ENCODE peak calls at places on chromosome 13, in five cellular contexts. One of them, this sample, is unnamed.

GRCh38 chr13:95479706-95480105 is 72.8 kb upstream of the CLDN10 start:
- DNase-seq in IMR-90: no peak
- DNase-seq in thyroid gland: no peak
- DNase-seq in GM12891: no peak
- DNase-seq in tibial nerve: no peak
- DNase-seq in this sample: no peak

GRCh38 chr13:39039033-39039432 is 777 bp downstream of the NHLRC3 start:
- DNase-seq in IMR-90: no peak
- DNase-seq in thyroid gland: no peak
- DNase-seq in GM12891: no peak
- DNase-seq in tibial nerve: no peak
- DNase-seq in this sample: no peak

GRCh38 chr13:51763486-51763885 is 40.5 kb downstream of the DHRS12 start:
- DNase-seq in IMR-90: no peak
- DNase-seq in thyroid gland: peak
- DNase-seq in GM12891: no peak
- DNase-seq in tibial nerve: no peak
- DNase-seq in this sample: no peak

GRCh38 chr13:79307866-79308298 is 98.2 kb downstream of the RBM26 start:
- DNase-seq in IMR-90: peak
- DNase-seq in thyroid gland: peak
- DNase-seq in GM12891: no peak
- DNase-seq in tibial nerve: no peak
- DNase-seq in this sample: no peak

GRCh38 chr13:75485286-75486062 is 3.5 kb upstream of the TBC1D4 start:
- DNase-seq in IMR-90: peak
- DNase-seq in thyroid gland: peak
- DNase-seq in GM12891: no peak
- DNase-seq in tibial nerve: no peak
- DNase-seq in this sample: no peak

GRCh38 chr13:98386632-98387031 is 190.3 kb downstream of the STK24 start:
- DNase-seq in IMR-90: no peak
- DNase-seq in thyroid gland: no peak
- DNase-seq in GM12891: no peak
- DNase-seq in tibial nerve: no peak
- DNase-seq in this sample: no peak

GRCh38 chr13:95533545-95534135 is 18.9 kb upstream of the CLDN10 start:
- DNase-seq in IMR-90: no peak
- DNase-seq in thyroid gland: no peak
- DNase-seq in GM12891: no peak
- DNase-seq in tibial nerve: no peak
- DNase-seq in this sample: no peak

GRCh38 chr13:30898721-30899188 is 7.3 kb upstream of the MEDAG start:
- DNase-seq in IMR-90: peak
- DNase-seq in thyroid gland: no peak
- DNase-seq in GM12891: no peak
- DNase-seq in tibial nerve: peak
- DNase-seq in this sample: no peak

GRCh38 chr13:20924758-20925394 is 22.3 kb upstream of the XPO4 start:
- DNase-seq in IMR-90: peak
- DNase-seq in thyroid gland: peak
- DNase-seq in GM12891: no peak
- DNase-seq in tibial nerve: peak
- DNase-seq in this sample: peak

GRCh38 chr13:27920677-27921420 is 1.0 kb downstream of the PDX1 start:
- DNase-seq in IMR-90: peak
- DNase-seq in thyroid gland: no peak
- DNase-seq in GM12891: no peak
- DNase-seq in tibial nerve: no peak
- DNase-seq in this sample: no peak

GRCh38 chr13:73179906-73180305 is 121.1 kb downstream of the KLF5 start:
- DNase-seq in IMR-90: peak
- DNase-seq in thyroid gland: no peak
- DNase-seq in GM12891: no peak
- DNase-seq in tibial nerve: no peak
- DNase-seq in this sample: no peak

GRCh38 chr13:28338202-28338601 is 156.7 kb downstream of the FLT1 start:
- DNase-seq in IMR-90: no peak
- DNase-seq in thyroid gland: no peak
- DNase-seq in GM12891: no peak
- DNase-seq in tibial nerve: no peak
- DNase-seq in this sample: no peak

GRCh38 chr13:40765602-40766001 is 5.4 kb downstream of the MRPS31 start:
- DNase-seq in IMR-90: no peak
- DNase-seq in thyroid gland: no peak
- DNase-seq in GM12891: no peak
- DNase-seq in tibial nerve: no peak
- DNase-seq in this sample: no peak

GRCh38 chr13:96093296-96094006 is 3.5 kb downstream of the HS6ST3 start:
- DNase-seq in IMR-90: no peak
- DNase-seq in thyroid gland: no peak
- DNase-seq in GM12891: no peak
- DNase-seq in tibial nerve: no peak
- DNase-seq in this sample: no peak

GRCh38 chr13:50576156-50576555 is 267.3 kb downstream of the DLEU7 start:
- DNase-seq in IMR-90: no peak
- DNase-seq in thyroid gland: peak
- DNase-seq in GM12891: no peak
- DNase-seq in tibial nerve: no peak
- DNase-seq in this sample: no peak

GRCh38 chr13:28805193-28805819 is 14.8 kb upstream of the MTUS2 start:
- DNase-seq in IMR-90: no peak
- DNase-seq in thyroid gland: peak
- DNase-seq in GM12891: no peak
- DNase-seq in tibial nerve: no peak
- DNase-seq in this sample: peak

GRCh38 chr13:113671066-113672001 is 4.3 kb downstream of the GRK1 start:
- DNase-seq in IMR-90: no peak
- DNase-seq in thyroid gland: no peak
- DNase-seq in GM12891: no peak
- DNase-seq in tibial nerve: no peak
- DNase-seq in this sample: no peak

GRCh38 chr13:106796280-106797047 is 228.5 kb upstream of the ARGLU1 start:
- DNase-seq in IMR-90: no peak
- DNase-seq in thyroid gland: no peak
- DNase-seq in GM12891: no peak
- DNase-seq in tibial nerve: no peak
- DNase-seq in this sample: no peak
- TF ChIP-seq POLR2A in IMR-90: no peak
- TF ChIP-seq POLR2A in thyroid gland: no peak
- TF ChIP-seq POLR2A in GM12891: no peak
- TF ChIP-seq POLR2A in tibial nerve: no peak
- TF ChIP-seq POLR2A in this sample: no peak

GRCh38 chr13:100674848-100675659 is 459 bp upstream of the TMTC4 start:
- DNase-seq in IMR-90: peak
- DNase-seq in thyroid gland: peak
- DNase-seq in GM12891: peak
- DNase-seq in tibial nerve: peak
- DNase-seq in this sample: peak
- TF ChIP-seq POLR2A in IMR-90: no peak
- TF ChIP-seq POLR2A in thyroid gland: no peak
- TF ChIP-seq POLR2A in GM12891: no peak
- TF ChIP-seq POLR2A in tibial nerve: peak
- TF ChIP-seq POLR2A in this sample: peak

DNA sequence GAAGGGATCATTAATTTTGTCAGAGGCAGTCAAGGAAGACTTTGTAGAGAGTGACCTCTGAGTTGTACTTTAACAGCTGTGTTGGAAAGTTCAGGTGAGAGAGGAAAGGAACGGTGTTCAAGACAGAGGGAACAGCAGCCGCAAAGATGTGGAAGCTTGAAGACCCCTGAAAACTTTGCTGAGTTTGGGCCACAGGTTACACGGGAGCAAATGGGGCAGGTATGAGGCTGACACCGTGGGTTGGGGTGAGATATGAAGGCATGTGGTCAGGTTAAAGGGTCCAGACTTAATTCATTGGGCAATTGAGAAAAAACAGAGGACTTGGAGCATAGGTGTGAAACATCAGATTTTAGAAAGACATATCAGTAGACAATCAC is 72.0 kb upstream of the SERP2 start:
- DNase-seq in IMR-90: no peak
- DNase-seq in thyroid gland: no peak
- DNase-seq in GM12891: no peak
- DNase-seq in tibial nerve: no peak
- DNase-seq in this sample: no peak
- TF ChIP-seq POLR2A in IMR-90: no peak
- TF ChIP-seq POLR2A in thyroid gland: no peak
- TF ChIP-seq POLR2A in GM12891: no peak
- TF ChIP-seq POLR2A in tibial nerve: no peak
- TF ChIP-seq POLR2A in this sample: no peak

GRCh38 chr13:93217701-93218100 is 8.9 kb upstream of the GPC6 start:
- DNase-seq in IMR-90: no peak
- DNase-seq in thyroid gland: no peak
- DNase-seq in GM12891: no peak
- DNase-seq in tibial nerve: no peak
- DNase-seq in this sample: no peak

GRCh38 chr13:93224545-93224944 is 2.1 kb upstream of the GPC6 start:
- DNase-seq in IMR-90: peak
- DNase-seq in thyroid gland: no peak
- DNase-seq in GM12891: no peak
- DNase-seq in tibial nerve: no peak
- DNase-seq in this sample: no peak

GRCh38 chr13:93220073-93220472 is 6.5 kb upstream of the GPC6 start:
- DNase-seq in IMR-90: no peak
- DNase-seq in thyroid gland: no peak
- DNase-seq in GM12891: no peak
- DNase-seq in tibial nerve: no peak
- DNase-seq in this sample: no peak

GRCh38 chr13:93216122-93216521 is 10.5 kb upstream of the GPC6 start:
- DNase-seq in IMR-90: no peak
- DNase-seq in thyroid gland: no peak
- DNase-seq in GM12891: no peak
- DNase-seq in tibial nerve: no peak
- DNase-seq in this sample: no peak

DNA sequence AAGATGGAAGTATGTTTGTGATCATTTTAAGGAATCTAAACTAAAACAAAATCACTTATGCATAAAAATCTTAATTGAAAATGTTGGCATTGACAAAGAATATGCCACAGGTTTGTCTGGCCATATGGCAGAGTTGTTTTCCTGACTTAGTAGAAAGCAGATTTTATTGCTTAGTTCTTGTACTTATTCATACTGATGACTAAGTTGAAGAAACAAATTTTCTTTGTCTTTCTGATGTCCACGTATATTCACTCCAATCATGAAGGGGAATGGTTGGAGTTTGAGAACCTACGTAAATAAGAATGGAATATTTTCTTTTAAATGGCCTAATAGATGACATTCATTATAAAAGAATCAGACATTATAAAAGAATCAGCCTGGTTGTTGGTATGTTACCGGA is 8.0 kb upstream of the GPC6 start:
- DNase-seq in IMR-90: peak
- DNase-seq in thyroid gland: no peak
- DNase-seq in GM12891: no peak
- DNase-seq in tibial nerve: no peak
- DNase-seq in this sample: no peak
- TF ChIP-seq POLR2A in IMR-90: no peak
- TF ChIP-seq POLR2A in thyroid gland: no peak
- TF ChIP-seq POLR2A in GM12891: no peak
- TF ChIP-seq POLR2A in tibial nerve: no peak
- TF ChIP-seq POLR2A in this sample: no peak

DNA sequence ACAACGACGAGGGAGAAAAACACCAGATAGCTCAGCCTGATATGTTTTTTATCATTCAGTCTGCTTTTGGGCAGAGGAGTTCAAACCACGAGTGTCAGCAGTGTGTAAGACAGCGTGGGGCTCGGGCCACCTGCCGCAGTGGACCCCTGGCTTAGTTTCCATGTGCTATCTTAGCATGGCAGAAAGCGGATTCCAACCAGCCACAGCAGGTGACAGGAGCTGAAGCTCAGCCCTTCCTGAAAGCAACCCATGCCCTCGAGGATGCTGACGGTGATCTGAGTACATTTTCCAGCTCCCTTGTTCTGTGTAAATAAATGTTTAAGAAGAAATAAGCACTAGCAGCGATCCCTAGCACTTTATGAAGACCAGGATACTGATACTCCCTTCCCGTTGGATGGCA is 32.2 kb upstream of the MBNL2 start:
- DNase-seq in IMR-90: no peak
- DNase-seq in thyroid gland: no peak
- DNase-seq in GM12891: no peak
- DNase-seq in tibial nerve: no peak
- DNase-seq in this sample: no peak
- TF ChIP-seq POLR2A in IMR-90: no peak
- TF ChIP-seq POLR2A in thyroid gland: no peak
- TF ChIP-seq POLR2A in GM12891: no peak
- TF ChIP-seq POLR2A in tibial nerve: no peak
- TF ChIP-seq POLR2A in this sample: no peak

DNA sequence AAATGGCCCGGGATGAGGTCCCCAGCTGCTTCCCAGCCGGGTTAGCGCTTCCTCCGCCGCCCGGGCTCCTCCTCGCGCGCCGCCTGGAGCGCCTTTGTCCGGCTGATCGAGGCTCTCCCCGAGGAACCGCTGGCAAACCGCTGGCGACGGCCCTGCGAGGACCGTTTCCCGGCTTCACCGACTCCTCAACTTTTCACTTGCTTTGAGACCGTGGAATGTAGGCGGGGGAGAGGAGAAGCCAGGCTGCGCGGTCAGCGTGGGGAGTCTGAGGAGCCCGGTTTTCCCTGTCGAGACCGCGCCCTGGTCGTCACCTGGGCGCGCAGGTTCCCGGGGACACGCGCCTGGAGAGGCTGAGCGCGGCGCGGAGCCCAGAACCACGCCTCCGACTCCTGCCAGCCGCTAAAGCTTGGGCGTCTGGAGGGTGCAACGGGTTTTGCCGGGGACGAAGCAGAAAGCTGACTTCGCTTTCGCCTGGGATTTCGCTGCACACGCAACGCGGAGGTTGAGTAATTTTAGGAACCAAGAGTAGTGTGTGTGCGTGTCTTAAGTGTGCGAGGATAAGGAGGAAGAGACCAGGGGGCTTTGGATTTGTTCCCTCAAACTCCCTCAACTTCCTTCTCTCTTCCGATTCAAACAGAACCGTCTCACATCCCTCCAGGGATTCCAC is 7.3 kb upstream of the DGKH start:
- DNase-seq in IMR-90: peak
- DNase-seq in thyroid gland: peak
- DNase-seq in GM12891: peak
- DNase-seq in tibial nerve: peak
- DNase-seq in this sample: peak
- TF ChIP-seq POLR2A in IMR-90: no peak
- TF ChIP-seq POLR2A in thyroid gland: no peak
- TF ChIP-seq POLR2A in GM12891: no peak
- TF ChIP-seq POLR2A in tibial nerve: no peak
- TF ChIP-seq POLR2A in this sample: no peak